ENCODE peak calls at places on chromosomes 3 and 15, in six cellular contexts. One of them, this sample, is unnamed.

GRCh38 chr3:32544894-32545293 is 25.8 kb downstream of the DYNC1LI1 start:
- DNase-seq in esophagus squamous epithelium: no peak
- DNase-seq in left ventricle myocardium inferior: no peak
- DNase-seq in HepG2: no peak
- DNase-seq in A673: no peak
- DNase-seq in WERI-Rb-1: no peak
- DNase-seq in this sample: no peak

GRCh38 chr15:26889298-26889898 is 22.5 kb downstream of the GABRA5 start:
- DNase-seq in esophagus squamous epithelium: no peak
- DNase-seq in left ventricle myocardium inferior: no peak
- DNase-seq in HepG2: peak
- DNase-seq in A673: peak
- DNase-seq in WERI-Rb-1: peak
- DNase-seq in this sample: peak

GRCh38 chr3:45765956-45766355 is 30.4 kb downstream of the SLC6A20 start:
- DNase-seq in esophagus squamous epithelium: no peak
- DNase-seq in left ventricle myocardium inferior: no peak
- DNase-seq in HepG2: no peak
- DNase-seq in A673: no peak
- DNase-seq in WERI-Rb-1: no peak
- DNase-seq in this sample: no peak

GRCh38 chr3:182105875-182106274 is 394.1 kb downstream of the SOX2 start:
- DNase-seq in esophagus squamous epithelium: no peak
- DNase-seq in left ventricle myocardium inferior: no peak
- DNase-seq in HepG2: no peak
- DNase-seq in A673: peak
- DNase-seq in WERI-Rb-1: no peak
- DNase-seq in this sample: no peak

GRCh38 chr3:186854146-186854545 is 11.6 kb downstream of the ADIPOQ start:
- DNase-seq in esophagus squamous epithelium: no peak
- DNase-seq in left ventricle myocardium inferior: no peak
- DNase-seq in HepG2: no peak
- DNase-seq in A673: no peak
- DNase-seq in WERI-Rb-1: no peak
- DNase-seq in this sample: no peak

GRCh38 chr3:117170112-117170511 is 460.5 kb downstream of the TUSC7 start:
- DNase-seq in esophagus squamous epithelium: no peak
- DNase-seq in left ventricle myocardium inferior: no peak
- DNase-seq in HepG2: no peak
- DNase-seq in A673: no peak
- DNase-seq in WERI-Rb-1: no peak
- DNase-seq in this sample: no peak

GRCh38 chr15:70334286-70334685 is 236.6 kb upstream of the TLE3 start:
- DNase-seq in esophagus squamous epithelium: no peak
- DNase-seq in left ventricle myocardium inferior: no peak
- DNase-seq in HepG2: no peak
- DNase-seq in A673: no peak
- DNase-seq in WERI-Rb-1: no peak
- DNase-seq in this sample: no peak

GRCh38 chr3:160009525-160009924 is 20.9 kb downstream of the IL12A start:
- DNase-seq in esophagus squamous epithelium: no peak
- DNase-seq in left ventricle myocardium inferior: no peak
- DNase-seq in HepG2: no peak
- DNase-seq in A673: no peak
- DNase-seq in WERI-Rb-1: no peak
- DNase-seq in this sample: no peak

GRCh38 chr3:161474691-161475090 is 21.9 kb upstream of the OTOL1 start:
- DNase-seq in esophagus squamous epithelium: no peak
- DNase-seq in left ventricle myocardium inferior: no peak
- DNase-seq in HepG2: no peak
- DNase-seq in A673: no peak
- DNase-seq in WERI-Rb-1: no peak
- DNase-seq in this sample: no peak

GRCh38 chr3:158672293-158673176 is at the start of gene LXN:
- DNase-seq in esophagus squamous epithelium: peak
- DNase-seq in left ventricle myocardium inferior: peak
- DNase-seq in HepG2: peak
- DNase-seq in A673: peak
- DNase-seq in WERI-Rb-1: peak
- DNase-seq in this sample: peak

GRCh38 chr3:39657775-39658174 is 151.6 kb upstream of the MYRIP start:
- DNase-seq in esophagus squamous epithelium: no peak
- DNase-seq in left ventricle myocardium inferior: no peak
- DNase-seq in HepG2: no peak
- DNase-seq in A673: no peak
- DNase-seq in WERI-Rb-1: no peak
- DNase-seq in this sample: no peak

GRCh38 chr15:83446904-83447708 is at the start of gene SH3GL3:
- DNase-seq in esophagus squamous epithelium: peak
- DNase-seq in left ventricle myocardium inferior: peak
- DNase-seq in HepG2: no peak
- DNase-seq in A673: peak
- DNase-seq in WERI-Rb-1: peak
- DNase-seq in this sample: no peak

GRCh38 chr3:52326976-52327375 is 10.9 kb downstream of the DNAH1 start:
- DNase-seq in esophagus squamous epithelium: no peak
- DNase-seq in left ventricle myocardium inferior: no peak
- DNase-seq in HepG2: no peak
- DNase-seq in A673: no peak
- DNase-seq in WERI-Rb-1: no peak
- DNase-seq in this sample: no peak

GRCh38 chr3:183116051-183116614 is 16.8 kb upstream of the MCCC1 start:
- DNase-seq in esophagus squamous epithelium: no peak
- DNase-seq in left ventricle myocardium inferior: no peak
- DNase-seq in HepG2: peak
- DNase-seq in A673: peak
- DNase-seq in WERI-Rb-1: peak
- DNase-seq in this sample: no peak

GRCh38 chr3:156093966-156094365 is 26.4 kb upstream of the KCNAB1 start:
- DNase-seq in esophagus squamous epithelium: no peak
- DNase-seq in left ventricle myocardium inferior: no peak
- DNase-seq in HepG2: no peak
- DNase-seq in A673: no peak
- DNase-seq in WERI-Rb-1: no peak
- DNase-seq in this sample: no peak

GRCh38 chr3:42691861-42692666 is 6.7 kb downstream of the KLHL40 start:
- DNase-seq in esophagus squamous epithelium: no peak
- DNase-seq in left ventricle myocardium inferior: peak
- DNase-seq in HepG2: no peak
- DNase-seq in A673: no peak
- DNase-seq in WERI-Rb-1: peak
- DNase-seq in this sample: no peak

GRCh38 chr15:88631464-88632028 is 7.3 kb upstream of the ISG20 start:
- DNase-seq in esophagus squamous epithelium: no peak
- DNase-seq in left ventricle myocardium inferior: no peak
- DNase-seq in HepG2: no peak
- DNase-seq in A673: no peak
- DNase-seq in WERI-Rb-1: no peak
- DNase-seq in this sample: no peak
- H3K27ac ChIP-seq in esophagus squamous epithelium: peak
- H3K27ac ChIP-seq in left ventricle myocardium inferior: no peak
- H3K27ac ChIP-seq in HepG2: no peak
- H3K27ac ChIP-seq in A673: no peak
- H3K27ac ChIP-seq in WERI-Rb-1: no peak
- H3K27ac ChIP-seq in this sample: peak

GRCh38 chr3:15942936-15943335 is 145.2 kb upstream of the ANKRD28 start:
- DNase-seq in esophagus squamous epithelium: no peak
- DNase-seq in left ventricle myocardium inferior: no peak
- DNase-seq in HepG2: no peak
- DNase-seq in A673: no peak
- DNase-seq in WERI-Rb-1: no peak
- DNase-seq in this sample: no peak

GRCh38 chr3:15941958-15942357 is 144.2 kb upstream of the ANKRD28 start:
- DNase-seq in esophagus squamous epithelium: no peak
- DNase-seq in left ventricle myocardium inferior: no peak
- DNase-seq in HepG2: no peak
- DNase-seq in A673: no peak
- DNase-seq in WERI-Rb-1: no peak
- DNase-seq in this sample: no peak

GRCh38 chr3:15948403-15948802 is 150.6 kb upstream of the ANKRD28 start:
- DNase-seq in esophagus squamous epithelium: no peak
- DNase-seq in left ventricle myocardium inferior: no peak
- DNase-seq in HepG2: no peak
- DNase-seq in A673: no peak
- DNase-seq in WERI-Rb-1: no peak
- DNase-seq in this sample: no peak

DNA sequence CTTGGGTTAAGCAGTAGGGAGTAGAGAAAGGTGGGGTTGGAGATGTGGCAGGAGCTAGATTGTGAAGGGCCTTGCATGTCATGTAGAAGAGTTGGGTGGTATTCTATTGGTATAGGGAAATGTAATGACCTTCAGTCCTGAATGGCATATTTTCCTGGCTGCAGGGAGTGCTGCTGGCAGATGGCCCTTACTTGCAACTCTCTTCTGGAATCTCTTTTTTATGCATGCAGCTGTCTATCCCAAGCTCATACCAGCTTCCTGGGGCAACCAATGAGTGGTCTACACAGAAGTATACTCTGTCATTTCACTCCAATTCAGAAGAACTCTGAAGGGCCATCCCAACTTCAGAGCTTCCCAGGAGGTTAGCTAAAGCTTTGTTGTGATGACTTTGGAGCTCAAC is 144.7 kb upstream of the ANKRD28 start:
- DNase-seq in esophagus squamous epithelium: no peak
- DNase-seq in left ventricle myocardium inferior: no peak
- DNase-seq in HepG2: no peak
- DNase-seq in A673: no peak
- DNase-seq in WERI-Rb-1: no peak
- DNase-seq in this sample: no peak
- H3K4me3 ChIP-seq in esophagus squamous epithelium: no peak
- H3K4me3 ChIP-seq in left ventricle myocardium inferior: no peak
- H3K4me3 ChIP-seq in HepG2: no peak
- H3K4me3 ChIP-seq in A673: no peak
- H3K4me3 ChIP-seq in WERI-Rb-1: no peak
- H3K4me3 ChIP-seq in this sample: no peak

GRCh38 chr3:14358426-14359211 is 43.8 kb upstream of the SLC6A6 start:
- DNase-seq in esophagus squamous epithelium: no peak
- DNase-seq in left ventricle myocardium inferior: peak
- DNase-seq in HepG2: no peak
- DNase-seq in A673: no peak
- DNase-seq in WERI-Rb-1: no peak
- DNase-seq in this sample: peak
- TF ChIP-seq CTCF in esophagus squamous epithelium: no peak
- TF ChIP-seq CTCF in left ventricle myocardium inferior: no peak
- TF ChIP-seq CTCF in HepG2: no peak
- TF ChIP-seq CTCF in A673: no peak
- TF ChIP-seq CTCF in WERI-Rb-1: no peak
- TF ChIP-seq CTCF in this sample: no peak

DNA sequence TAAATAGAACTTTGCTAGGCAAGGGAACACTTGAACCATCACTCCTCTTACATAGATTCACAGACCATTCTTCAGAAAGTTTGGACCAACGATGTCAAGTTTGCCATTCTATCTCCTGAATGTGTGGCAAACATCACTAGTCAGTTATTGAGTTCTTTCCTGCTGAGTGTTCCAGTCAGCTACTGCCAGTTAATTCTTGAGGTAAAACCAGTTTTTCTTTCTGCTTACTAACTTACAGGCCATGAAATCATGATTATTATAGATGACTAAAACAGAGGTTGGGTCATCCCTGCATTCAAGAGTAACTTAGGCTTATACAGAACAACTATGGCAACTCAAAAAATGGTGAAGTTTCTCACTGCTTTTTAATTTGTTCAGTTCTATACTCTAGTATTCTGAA is 88.2 kb downstream of the AP4E1 start:
- DNase-seq in esophagus squamous epithelium: no peak
- DNase-seq in left ventricle myocardium inferior: no peak
- DNase-seq in HepG2: no peak
- DNase-seq in A673: no peak
- DNase-seq in WERI-Rb-1: no peak
- DNase-seq in this sample: peak
- H3K27ac ChIP-seq in esophagus squamous epithelium: no peak
- H3K27ac ChIP-seq in left ventricle myocardium inferior: no peak
- H3K27ac ChIP-seq in HepG2: no peak
- H3K27ac ChIP-seq in A673: no peak
- H3K27ac ChIP-seq in WERI-Rb-1: no peak
- H3K27ac ChIP-seq in this sample: no peak

DNA sequence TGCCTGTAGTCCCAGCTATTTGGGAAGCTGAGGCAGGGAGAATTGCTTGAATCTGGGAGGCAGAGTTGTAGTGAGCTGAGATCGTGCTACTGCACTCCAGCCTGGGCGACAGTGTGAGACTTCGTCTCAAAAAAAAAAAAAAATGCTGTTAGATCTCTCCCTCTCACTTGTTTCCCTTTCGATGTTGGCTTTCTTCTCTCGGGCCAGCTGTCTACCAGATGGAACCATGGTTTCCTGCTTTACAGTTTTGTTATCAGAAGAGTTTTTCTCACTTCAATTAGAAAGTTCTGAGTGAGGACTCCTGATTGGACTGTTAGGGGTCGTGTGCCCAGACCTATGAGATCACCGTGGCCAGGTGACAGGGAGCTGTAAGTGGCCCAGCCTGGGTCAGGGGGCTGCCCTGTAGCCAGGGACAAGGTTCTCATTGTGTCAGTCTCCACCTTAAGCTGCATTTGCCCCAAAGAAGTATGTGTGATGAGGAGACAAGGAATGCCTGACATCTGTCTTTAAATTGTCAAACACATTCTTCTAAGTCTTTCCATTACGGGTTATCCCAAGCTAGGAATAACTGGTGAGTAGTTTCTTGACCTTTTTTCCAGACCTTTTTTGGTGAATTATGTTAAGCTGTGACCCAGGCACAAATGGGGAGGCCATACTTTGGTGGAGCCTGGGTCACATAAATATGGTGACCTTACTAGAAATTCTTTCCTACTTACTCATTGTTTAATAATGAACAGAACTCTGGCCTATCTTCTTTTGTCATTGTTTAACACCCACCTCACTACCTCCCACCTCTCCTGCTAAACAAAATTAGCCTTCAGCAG is 25.2 kb downstream of the SNAPC5 start:
- DNase-seq in esophagus squamous epithelium: no peak
- DNase-seq in left ventricle myocardium inferior: no peak
- DNase-seq in HepG2: peak
- DNase-seq in A673: no peak
- DNase-seq in WERI-Rb-1: no peak
- DNase-seq in this sample: no peak
- H3K4me3 ChIP-seq in esophagus squamous epithelium: no peak
- H3K4me3 ChIP-seq in left ventricle myocardium inferior: no peak
- H3K4me3 ChIP-seq in HepG2: no peak
- H3K4me3 ChIP-seq in A673: no peak
- H3K4me3 ChIP-seq in WERI-Rb-1: no peak
- H3K4me3 ChIP-seq in this sample: no peak

GRCh38 chr3:15204005-15204404 is 2.0 kb upstream of the CAPN7 start:
- DNase-seq in esophagus squamous epithelium: no peak
- DNase-seq in left ventricle myocardium inferior: no peak
- DNase-seq in HepG2: peak
- DNase-seq in A673: no peak
- DNase-seq in WERI-Rb-1: peak
- DNase-seq in this sample: no peak

GRCh38 chr3:15207836-15208504 is 1.9 kb downstream of the CAPN7 start:
- DNase-seq in esophagus squamous epithelium: no peak
- DNase-seq in left ventricle myocardium inferior: no peak
- DNase-seq in HepG2: no peak
- DNase-seq in A673: no peak
- DNase-seq in WERI-Rb-1: no peak
- DNase-seq in this sample: no peak

GRCh38 chr3:15206662-15207576 is 873 bp downstream of the CAPN7 start:
- DNase-seq in esophagus squamous epithelium: no peak
- DNase-seq in left ventricle myocardium inferior: peak
- DNase-seq in HepG2: peak
- DNase-seq in A673: peak
- DNase-seq in WERI-Rb-1: no peak
- DNase-seq in this sample: no peak

GRCh38 chr3:15205934-15206661 is at the start of gene CAPN7:
- DNase-seq in esophagus squamous epithelium: no peak
- DNase-seq in left ventricle myocardium inferior: peak
- DNase-seq in HepG2: peak
- DNase-seq in A673: peak
- DNase-seq in WERI-Rb-1: peak
- DNase-seq in this sample: peak

GRCh38 chr3:15205482-15205933 is 538 bp upstream of the CAPN7 start:
- DNase-seq in esophagus squamous epithelium: no peak
- DNase-seq in left ventricle myocardium inferior: no peak
- DNase-seq in HepG2: no peak
- DNase-seq in A673: no peak
- DNase-seq in WERI-Rb-1: no peak
- DNase-seq in this sample: no peak
- TF ChIP-seq CTCF in esophagus squamous epithelium: no peak
- TF ChIP-seq CTCF in left ventricle myocardium inferior: no peak
- TF ChIP-seq CTCF in HepG2: no peak
- TF ChIP-seq CTCF in A673: no peak
- TF ChIP-seq CTCF in WERI-Rb-1: no peak
- TF ChIP-seq CTCF in this sample: no peak

This sample was measured in AG04450.